ENCODE peak calls at places on chromosomes 5 and 9, in six cellular contexts. S, M, L, V, I and G are unnamed samples.

GRCh38 chr9:87322840-87323635 is 174.6 kb upstream of the DAPK1 start:
- DNase-seq in S (no peak), M (peak), L (no peak), I (no peak), V (no peak), G (no peak)

GRCh38 chr5:156339139-156339841 is 12.3 kb downstream of the SGCD start:
- DNase-seq in M (no peak), I (no peak), S (no peak), L (no peak), V (no peak), G (no peak)

GRCh38 chr9:7520396-7520795 is 279.2 kb downstream of the DMAC1 start:
- DNase-seq in S (no peak), L (no peak), M (no peak), V (no peak), I (no peak), G (no peak)

GRCh38 chr9:99831857-99832557 is 10.3 kb downstream of the NR4A3 start:
- DNase-seq in M (no peak), V (no peak), L (no peak), S (no peak), I (no peak), G (no peak)

GRCh38 chr5:29811914-29812679 is 1381.4 kb upstream of the CDH6 start:
- DNase-seq in L (no peak), M (no peak), S (no peak), I (peak), V (no peak), G (no peak)

GRCh38 chr9:73685786-73686185 is 534.1 kb downstream of the ANXA1 start:
- DNase-seq in S (no peak), V (no peak), I (no peak), M (no peak), L (no peak), G (no peak)

GRCh38 chr5:958701-959571 is 49.7 kb upstream of the NKD2 start:
- DNase-seq in V (no peak), L (peak), I (no peak), S (no peak), M (peak), G (no peak)

GRCh38 chr5:159667286-159667685 is 249.0 kb upstream of the ADRA1B start:
- DNase-seq in V (no peak), I (no peak), M (no peak), L (no peak), S (no peak), G (no peak)

GRCh38 chr5:148469446-148470062 is 85.8 kb downstream of the FBXO38 start:
- DNase-seq in L (no peak), S (no peak), V (peak), M (no peak), I (no peak), G (peak)

GRCh38 chr5:13227520-13227919 is 717.0 kb downstream of the DNAH5 start:
- DNase-seq in I (no peak), L (no peak), S (no peak), M (no peak), V (no peak), G (no peak)

GRCh38 chr9:71624728-71625127 is 143.6 kb downstream of the CEMIP2 start:
- DNase-seq in L (no peak), S (no peak), M (no peak), I (no peak), V (no peak), G (no peak)

GRCh38 chr5:97000391-97000790 is 64.5 kb downstream of the LNPEP start:
- DNase-seq in M (no peak), V (no peak), S (no peak), L (no peak), I (no peak), G (no peak)

GRCh38 chr5:125719681-125720676 is 703.2 kb upstream of the GRAMD2B start:
- DNase-seq in M (no peak), I (no peak), V (no peak), S (peak), L (no peak), G (no peak)

GRCh38 chr5:59835782-59836181 is 57.7 kb downstream of the PDE4D start:
- DNase-seq in I (no peak), S (no peak), L (no peak), V (no peak), M (no peak), G (no peak)

GRCh38 chr5:68749648-68750047 is 344.2 kb upstream of the SLC30A5 start:
- DNase-seq in L (no peak), S (no peak), I (no peak), M (no peak), V (no peak), G (no peak)
- TF ChIP-seq CTCF in L (no peak), S (no peak), I (no peak), M (no peak), V (no peak), G (no peak)

DNA sequence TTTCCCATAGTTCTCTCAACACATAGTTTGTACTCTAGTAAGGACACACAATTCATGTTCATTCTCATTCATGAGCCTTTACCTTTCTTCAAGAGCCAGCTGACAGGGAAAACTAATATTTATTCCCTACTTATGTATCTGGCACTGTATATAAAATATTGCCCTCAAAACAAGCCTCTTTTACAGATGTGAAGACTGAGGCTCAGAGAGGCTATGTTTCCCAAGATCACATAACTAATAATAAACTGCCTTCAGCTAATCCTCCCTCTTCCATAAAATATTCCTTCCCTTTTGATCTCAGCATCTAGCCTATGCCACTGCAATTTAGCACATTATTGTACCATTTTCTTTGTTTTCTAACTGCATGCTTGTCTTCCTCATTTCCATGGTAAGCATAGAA is 18.2 kb downstream of the ALDOB start:
- DNase-seq in M (no peak), L (no peak), S (no peak), V (no peak), I (no peak), G (no peak)
- TF ChIP-seq CTCF in M (no peak), L (no peak), S (no peak), V (no peak), I (no peak), G (no peak)

GRCh38 chr5:150473673-150474358 is 24.3 kb upstream of the RPS14 start:
- DNase-seq in V (no peak), L (no peak), M (peak), S (no peak), I (peak), G (no peak)
- TF ChIP-seq CTCF in V (no peak), L (no peak), M (no peak), S (no peak), I (no peak), G (no peak)

DNA sequence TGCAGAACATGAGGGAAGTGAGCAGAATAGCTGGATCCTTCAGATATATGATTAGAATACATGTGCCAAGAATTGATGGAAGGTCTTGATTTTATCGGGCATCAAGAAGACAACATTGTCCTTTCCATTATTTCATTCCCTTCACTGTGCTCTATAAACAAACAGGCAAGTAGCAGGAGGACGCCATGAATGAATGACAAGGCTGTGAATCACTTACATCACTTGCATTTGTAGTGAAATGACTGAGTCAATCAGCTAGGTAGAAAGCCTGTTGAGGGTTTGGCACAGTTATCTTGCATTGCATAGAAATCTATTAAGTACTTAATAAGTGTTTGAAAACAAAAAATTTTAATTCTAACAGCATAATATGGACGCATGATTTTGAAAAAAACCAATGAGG is 548.8 kb upstream of the IZUMO3 start:
- DNase-seq in I (no peak), L (no peak), V (no peak), S (no peak), M (no peak), G (no peak)
- TF ChIP-seq CTCF in I (no peak), L (no peak), V (no peak), S (no peak), M (no peak), G (no peak)